ENCODE peak calls at places on chromosomes 3 and 15, in six cellular contexts. V is ELF-1, Y is ascending aorta, N is AG04450, K is NCI-H1417, U is NCI-H2029 treated with DMSO at 0.1 percent for 48 hours. D is an unnamed sample.

GRCh38 chr3:160968731-160969130 is 136.4 kb downstream of the B3GALNT1 start:
- DNase-seq in V (no peak), Y (no peak), N (no peak), K (no peak), U (no peak), D (no peak)

GRCh38 chr3:25582242-25582641 is 82.5 kb downstream of the TOP2B start:
- DNase-seq in V (no peak), Y (no peak), N (peak; percentile 71), K (no peak), U (no peak), D (no peak)

GRCh38 chr15:80730931-80731330 is 35.8 kb downstream of the ABHD17C start:
- DNase-seq in V (no peak), Y (no peak), N (no peak), K (no peak), U (no peak), D (no peak)

GRCh38 chr3:111749171-111750170 is 109.6 kb upstream of the PHLDB2 start:
- DNase-seq in V (no peak), Y (no peak), N (no peak), K (peak; percentile 61), U (no peak), D (peak; percentile 88)

GRCh38 chr15:98330692-98331435 is 317.5 kb upstream of the IGF1R start:
- DNase-seq in V (no peak), Y (no peak), N (no peak), K (peak; percentile 92), U (peak; percentile 51), D (no peak)

GRCh38 chr15:90030376-90030775 is 29.3 kb downstream of the ZNF710 start:
- DNase-seq in V (no peak), Y (peak; percentile 56), N (no peak), K (no peak), U (no peak), D (no peak)

GRCh38 chr3:36403661-36404060 is 23.4 kb downstream of the STAC start:
- DNase-seq in V (no peak), Y (no peak), N (no peak), K (no peak), U (no peak), D (no peak)

GRCh38 chr15:29795610-29796009 is 26.7 kb downstream of the TJP1 start:
- DNase-seq in V (no peak), Y (no peak), N (no peak), K (no peak), U (no peak), D (no peak)

GRCh38 chr15:76976572-76977270 is 18.2 kb upstream of the PSTPIP1 start:
- DNase-seq in V (no peak), Y (peak; percentile 48), N (no peak), K (no peak), U (no peak), D (no peak)

GRCh38 chr3:96478496-96478895 is 335.9 kb upstream of the EPHA6 start:
- DNase-seq in V (no peak), Y (no peak), N (no peak), K (no peak), U (no peak), D (no peak)

GRCh38 chr3:51687472-51688205 is 16.6 kb downstream of the TEX264 start:
- DNase-seq in V (no peak), Y (no peak), N (no peak), K (no peak), U (no peak), D (no peak)

GRCh38 chr3:182438398-182438797 is 354.9 kb upstream of the ATP11B start:
- DNase-seq in V (no peak), Y (no peak), N (no peak), K (peak; percentile 46), U (peak; percentile 99), D (no peak)